ENCODE peak calls at places on chromosomes 5 and 9, in ten cellular contexts. One of them, this sample, is unnamed.

GRCh38 chr5:85602843-85603242 is 1014.9 kb upstream of the COX7C start:
- DNase-seq in neural progenitor cell: no peak
- DNase-seq in cardiac fibroblast: no peak
- DNase-seq in GM23338: no peak
- DNase-seq in tibial nerve: no peak
- DNase-seq in choroid plexus epithelial cell: no peak
- DNase-seq in DND-41: no peak
- DNase-seq in brain microvascular endothelial cell: no peak
- DNase-seq in left ventricle myocardium inferior: no peak
- DNase-seq in progenitor cell of endocrine pancreas: no peak
- DNase-seq in this sample: no peak

GRCh38 chr5:149210229-149210628 is 61.4 kb upstream of the AFAP1L1 start:
- DNase-seq in cardiac fibroblast: peak; percentile 30
- DNase-seq in brain microvascular endothelial cell: peak; percentile 73
- DNase-seq in neural progenitor cell: no peak
- DNase-seq in GM23338: no peak
- DNase-seq in left ventricle myocardium inferior: no peak
- DNase-seq in tibial nerve: no peak
- DNase-seq in DND-41: no peak
- DNase-seq in choroid plexus epithelial cell: peak; percentile 68
- DNase-seq in progenitor cell of endocrine pancreas: no peak
- DNase-seq in this sample: no peak

GRCh38 chr5:56481147-56481997 is 248.2 kb upstream of the ANKRD55 start:
- DNase-seq in neural progenitor cell: peak; percentile 59
- DNase-seq in GM23338: peak; percentile 65
- DNase-seq in cardiac fibroblast: peak; percentile 43
- DNase-seq in DND-41: no peak
- DNase-seq in left ventricle myocardium inferior: peak; percentile 61
- DNase-seq in brain microvascular endothelial cell: peak; percentile 27
- DNase-seq in choroid plexus epithelial cell: peak; percentile 54
- DNase-seq in progenitor cell of endocrine pancreas: no peak
- DNase-seq in tibial nerve: no peak
- DNase-seq in this sample: peak; percentile 64

GRCh38 chr5:177402271-177403043 is 2.0 kb upstream of the PFN3 start:
- DNase-seq in GM23338: peak; percentile 97
- DNase-seq in tibial nerve: no peak
- DNase-seq in cardiac fibroblast: peak; percentile 58
- DNase-seq in progenitor cell of endocrine pancreas: peak; percentile 54
- DNase-seq in choroid plexus epithelial cell: peak; percentile 65
- DNase-seq in left ventricle myocardium inferior: peak; percentile 32
- DNase-seq in DND-41: no peak
- DNase-seq in neural progenitor cell: peak; percentile 88
- DNase-seq in brain microvascular endothelial cell: no peak
- DNase-seq in this sample: peak; percentile 79

GRCh38 chr9:80691229-80691628 is 998.1 kb downstream of the TLE1 start:
- DNase-seq in GM23338: no peak
- DNase-seq in left ventricle myocardium inferior: no peak
- DNase-seq in neural progenitor cell: no peak
- DNase-seq in cardiac fibroblast: peak; percentile 14
- DNase-seq in DND-41: no peak
- DNase-seq in brain microvascular endothelial cell: no peak
- DNase-seq in tibial nerve: no peak
- DNase-seq in progenitor cell of endocrine pancreas: no peak
- DNase-seq in choroid plexus epithelial cell: no peak
- DNase-seq in this sample: no peak

GRCh38 chr9:78029601-78030552 is 1.7 kb downstream of the GNAQ start:
- DNase-seq in brain microvascular endothelial cell: no peak
- DNase-seq in tibial nerve: no peak
- DNase-seq in choroid plexus epithelial cell: peak; percentile 59
- DNase-seq in progenitor cell of endocrine pancreas: no peak
- DNase-seq in GM23338: peak; percentile 40
- DNase-seq in left ventricle myocardium inferior: no peak
- DNase-seq in cardiac fibroblast: peak; percentile 61
- DNase-seq in DND-41: peak; percentile 41
- DNase-seq in neural progenitor cell: peak; percentile 53
- DNase-seq in this sample: peak; percentile 18

GRCh38 chr5:35136386-35136785 is 88.6 kb upstream of the AGXT2 start:
- DNase-seq in left ventricle myocardium inferior: no peak
- DNase-seq in brain microvascular endothelial cell: peak; percentile 92
- DNase-seq in cardiac fibroblast: peak; percentile 58
- DNase-seq in DND-41: peak; percentile 68
- DNase-seq in progenitor cell of endocrine pancreas: no peak
- DNase-seq in tibial nerve: no peak
- DNase-seq in neural progenitor cell: no peak
- DNase-seq in GM23338: no peak
- DNase-seq in choroid plexus epithelial cell: peak; percentile 79
- DNase-seq in this sample: no peak

GRCh38 chr5:143213851-143214363 is 189.6 kb downstream of the NR3C1 start:
- DNase-seq in tibial nerve: no peak
- DNase-seq in left ventricle myocardium inferior: no peak
- DNase-seq in neural progenitor cell: no peak
- DNase-seq in progenitor cell of endocrine pancreas: no peak
- DNase-seq in GM23338: no peak
- DNase-seq in DND-41: no peak
- DNase-seq in choroid plexus epithelial cell: peak; percentile 69
- DNase-seq in cardiac fibroblast: peak; percentile 53
- DNase-seq in brain microvascular endothelial cell: no peak
- DNase-seq in this sample: peak; percentile 80

GRCh38 chr9:37198034-37198718 is 77.8 kb downstream of the ZCCHC7 start:
- DNase-seq in cardiac fibroblast: no peak
- DNase-seq in DND-41: no peak
- DNase-seq in left ventricle myocardium inferior: no peak
- DNase-seq in brain microvascular endothelial cell: no peak
- DNase-seq in progenitor cell of endocrine pancreas: no peak
- DNase-seq in neural progenitor cell: no peak
- DNase-seq in choroid plexus epithelial cell: no peak
- DNase-seq in GM23338: no peak
- DNase-seq in tibial nerve: no peak
- DNase-seq in this sample: no peak

GRCh38 chr9:115015018-115015635 is 84.7 kb upstream of the TNFSF8 start:
- DNase-seq in choroid plexus epithelial cell: peak; percentile 69
- DNase-seq in tibial nerve: no peak
- DNase-seq in left ventricle myocardium inferior: no peak
- DNase-seq in progenitor cell of endocrine pancreas: peak; percentile 15
- DNase-seq in GM23338: peak; percentile 81
- DNase-seq in brain microvascular endothelial cell: peak; percentile 40
- DNase-seq in cardiac fibroblast: peak; percentile 76
- DNase-seq in DND-41: peak; percentile 25
- DNase-seq in neural progenitor cell: peak; percentile 67
- DNase-seq in this sample: no peak

GRCh38 chr5:158841481-158841880 is 258.2 kb downstream of the EBF1 start:
- DNase-seq in left ventricle myocardium inferior: no peak
- DNase-seq in DND-41: no peak
- DNase-seq in choroid plexus epithelial cell: no peak
- DNase-seq in progenitor cell of endocrine pancreas: no peak
- DNase-seq in GM23338: no peak
- DNase-seq in brain microvascular endothelial cell: no peak
- DNase-seq in neural progenitor cell: no peak
- DNase-seq in cardiac fibroblast: no peak
- DNase-seq in tibial nerve: no peak
- DNase-seq in this sample: no peak

GRCh38 chr5:54608423-54609085 is 91.0 kb downstream of the SNX18 start:
- DNase-seq in neural progenitor cell: no peak
- DNase-seq in tibial nerve: no peak
- DNase-seq in cardiac fibroblast: no peak
- DNase-seq in progenitor cell of endocrine pancreas: no peak
- DNase-seq in brain microvascular endothelial cell: no peak
- DNase-seq in left ventricle myocardium inferior: no peak
- DNase-seq in GM23338: no peak
- DNase-seq in choroid plexus epithelial cell: peak; percentile 33
- DNase-seq in DND-41: no peak
- DNase-seq in this sample: no peak

DNA sequence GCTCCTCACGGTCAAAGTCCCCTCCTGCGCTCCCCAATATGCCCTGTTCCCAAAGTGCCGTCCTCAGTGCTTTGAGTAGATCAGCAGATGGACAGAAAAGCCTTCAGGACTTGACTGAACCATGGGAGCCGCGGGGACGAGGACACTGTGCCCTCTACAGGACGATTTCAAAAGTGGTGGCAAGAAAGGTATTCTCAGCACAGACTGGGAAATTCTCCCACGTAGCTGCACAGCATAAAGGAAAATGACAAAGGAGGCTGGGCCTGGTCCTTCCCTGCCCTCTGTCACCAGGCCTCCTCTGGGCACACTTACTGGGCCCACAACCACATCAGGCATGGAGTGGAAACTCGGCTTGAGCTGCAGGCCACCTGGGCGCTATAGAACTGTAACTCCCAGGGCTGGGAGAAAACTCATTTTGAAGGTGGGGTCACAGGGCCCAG is 16.7 kb upstream of the MTMR12 start:
- DNase-seq in tibial nerve: no peak
- DNase-seq in choroid plexus epithelial cell: peak; percentile 83
- DNase-seq in cardiac fibroblast: peak; percentile 80
- DNase-seq in neural progenitor cell: peak; percentile 63
- DNase-seq in GM23338: peak; percentile 89
- DNase-seq in progenitor cell of endocrine pancreas: no peak
- DNase-seq in DND-41: peak; percentile 23
- DNase-seq in brain microvascular endothelial cell: peak; percentile 65
- DNase-seq in left ventricle myocardium inferior: peak; percentile 47
- DNase-seq in this sample: peak; percentile 85
- TF ChIP-seq CTCF in tibial nerve: peak; percentile 64
- TF ChIP-seq CTCF in choroid plexus epithelial cell: peak; percentile 86
- TF ChIP-seq CTCF in cardiac fibroblast: peak; percentile 87
- TF ChIP-seq CTCF in neural progenitor cell: peak; percentile 69
- TF ChIP-seq CTCF in GM23338: peak; percentile 91
- TF ChIP-seq CTCF in progenitor cell of endocrine pancreas: peak; percentile 61
- TF ChIP-seq CTCF in DND-41: peak; percentile 56
- TF ChIP-seq CTCF in brain microvascular endothelial cell: peak; percentile 87
- TF ChIP-seq CTCF in left ventricle myocardium inferior: peak; percentile 82
- TF ChIP-seq CTCF in this sample: peak; percentile 81

DNA sequence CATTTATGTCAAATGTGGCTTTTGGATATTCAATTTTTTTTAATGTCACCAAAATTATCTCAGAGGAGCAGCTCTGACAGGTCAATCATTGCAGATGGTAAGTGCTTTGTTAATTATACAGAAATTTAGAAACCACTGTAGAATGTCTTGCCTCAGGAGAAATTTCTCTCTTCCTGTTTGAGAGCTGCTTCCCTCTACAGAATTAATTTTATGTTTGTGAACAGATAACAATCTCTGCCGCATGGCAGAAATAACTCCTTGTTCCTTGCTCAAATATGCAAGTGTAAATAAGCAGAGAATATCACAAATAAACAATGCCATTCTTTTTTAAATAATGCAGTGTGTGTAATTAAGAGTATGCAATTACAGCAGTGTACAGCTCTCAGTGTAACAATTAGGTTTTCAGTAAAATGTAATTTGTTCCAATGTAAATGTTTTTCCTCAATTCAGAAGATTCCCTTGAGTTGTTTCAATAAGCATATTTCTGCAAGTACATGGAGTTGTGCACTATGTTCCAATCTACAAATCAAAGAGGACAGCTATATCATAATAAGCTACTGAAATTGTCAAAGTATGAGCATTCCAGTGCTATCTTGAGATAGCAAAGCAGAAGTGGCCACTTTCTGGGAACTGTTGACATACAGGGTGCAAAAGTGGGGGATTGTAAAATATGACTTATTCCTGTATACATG is 1012.8 kb downstream of the MAT2B start:
- DNase-seq in tibial nerve: no peak
- DNase-seq in brain microvascular endothelial cell: no peak
- DNase-seq in DND-41: no peak
- DNase-seq in cardiac fibroblast: no peak
- DNase-seq in neural progenitor cell: no peak
- DNase-seq in left ventricle myocardium inferior: no peak
- DNase-seq in choroid plexus epithelial cell: no peak
- DNase-seq in progenitor cell of endocrine pancreas: no peak
- DNase-seq in GM23338: no peak
- DNase-seq in this sample: no peak
- TF ChIP-seq CTCF in tibial nerve: no peak
- TF ChIP-seq CTCF in brain microvascular endothelial cell: no peak
- TF ChIP-seq CTCF in DND-41: no peak
- TF ChIP-seq CTCF in cardiac fibroblast: no peak
- TF ChIP-seq CTCF in neural progenitor cell: no peak
- TF ChIP-seq CTCF in left ventricle myocardium inferior: no peak
- TF ChIP-seq CTCF in choroid plexus epithelial cell: no peak
- TF ChIP-seq CTCF in progenitor cell of endocrine pancreas: no peak
- TF ChIP-seq CTCF in GM23338: no peak
- TF ChIP-seq CTCF in this sample: no peak

DNA sequence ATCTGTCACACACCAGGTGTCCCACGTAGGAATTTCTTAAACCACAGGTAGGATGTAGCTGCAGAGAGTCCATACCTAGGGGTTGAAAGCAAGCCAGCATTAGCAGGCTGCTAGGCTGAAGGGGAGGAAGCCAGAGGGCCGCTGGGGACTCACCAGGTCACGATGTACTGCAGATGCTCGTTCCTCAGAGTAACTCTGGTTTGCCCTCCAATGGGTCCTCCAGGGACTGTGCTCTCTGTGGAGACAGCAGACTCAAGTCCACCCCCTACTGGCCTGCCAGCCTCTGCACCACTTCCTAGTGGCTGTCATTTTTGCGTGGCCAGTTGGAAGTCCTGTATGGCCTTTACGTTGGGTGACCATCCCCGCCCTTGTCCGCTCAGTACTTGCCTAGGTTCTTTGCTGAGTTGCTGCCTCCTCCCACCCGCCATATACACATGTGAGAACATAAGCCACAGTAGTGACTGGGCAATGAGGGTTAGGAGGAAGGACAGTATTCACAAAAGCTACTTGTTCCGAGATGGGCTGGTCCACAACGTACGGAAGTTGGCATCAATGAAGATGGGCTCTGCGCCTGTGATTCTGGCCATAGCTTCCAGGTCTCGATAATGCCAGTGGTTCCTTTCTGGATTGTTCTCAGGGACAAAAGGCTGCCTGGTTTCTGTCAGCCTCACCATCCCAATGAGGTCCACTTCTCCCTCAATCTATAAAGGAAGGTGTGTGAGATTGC is 4.1 kb downstream of the RPL7A start:
- DNase-seq in DND-41: peak; percentile 54
- DNase-seq in GM23338: peak; percentile 91
- DNase-seq in choroid plexus epithelial cell: peak; percentile 79
- DNase-seq in neural progenitor cell: peak; percentile 74
- DNase-seq in cardiac fibroblast: peak; percentile 70
- DNase-seq in progenitor cell of endocrine pancreas: no peak
- DNase-seq in brain microvascular endothelial cell: peak; percentile 55
- DNase-seq in left ventricle myocardium inferior: no peak
- DNase-seq in tibial nerve: no peak
- DNase-seq in this sample: peak; percentile 62
- TF ChIP-seq CTCF in DND-41: peak; percentile 66
- TF ChIP-seq CTCF in GM23338: peak; percentile 75
- TF ChIP-seq CTCF in choroid plexus epithelial cell: peak; percentile 82
- TF ChIP-seq CTCF in neural progenitor cell: peak; percentile 62
- TF ChIP-seq CTCF in cardiac fibroblast: peak; percentile 78
- TF ChIP-seq CTCF in progenitor cell of endocrine pancreas: peak; percentile 57
- TF ChIP-seq CTCF in brain microvascular endothelial cell: peak; percentile 84
- TF ChIP-seq CTCF in left ventricle myocardium inferior: peak; percentile 49
- TF ChIP-seq CTCF in tibial nerve: no peak
- TF ChIP-seq CTCF in this sample: peak; percentile 41

DNA sequence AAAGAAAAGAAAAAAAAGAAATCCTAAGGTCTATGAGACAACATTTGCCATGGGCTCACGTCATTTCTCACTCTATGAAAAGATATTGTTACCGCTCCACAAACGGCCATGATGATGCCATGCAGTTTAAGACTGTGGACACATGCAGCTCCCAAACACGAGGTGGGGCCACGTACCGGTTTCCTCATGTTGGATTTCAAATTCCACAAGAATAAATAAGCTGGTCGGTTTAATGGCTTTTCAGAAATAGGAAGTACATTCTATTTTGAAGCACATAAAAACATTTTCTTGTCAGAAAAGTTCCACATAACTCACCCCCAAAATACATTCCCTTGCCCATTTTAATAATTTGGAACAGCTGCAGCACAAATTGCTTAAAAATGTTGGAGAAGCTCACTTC is 130.6 kb downstream of the MYO10 start:
- DNase-seq in progenitor cell of endocrine pancreas: no peak
- DNase-seq in brain microvascular endothelial cell: no peak
- DNase-seq in GM23338: no peak
- DNase-seq in tibial nerve: no peak
- DNase-seq in neural progenitor cell: no peak
- DNase-seq in DND-41: no peak
- DNase-seq in cardiac fibroblast: no peak
- DNase-seq in left ventricle myocardium inferior: no peak
- DNase-seq in choroid plexus epithelial cell: no peak
- DNase-seq in this sample: no peak
- TF ChIP-seq CTCF in progenitor cell of endocrine pancreas: no peak
- TF ChIP-seq CTCF in brain microvascular endothelial cell: no peak
- TF ChIP-seq CTCF in GM23338: no peak
- TF ChIP-seq CTCF in tibial nerve: no peak
- TF ChIP-seq CTCF in neural progenitor cell: no peak
- TF ChIP-seq CTCF in DND-41: no peak
- TF ChIP-seq CTCF in cardiac fibroblast: no peak
- TF ChIP-seq CTCF in left ventricle myocardium inferior: no peak
- TF ChIP-seq CTCF in choroid plexus epithelial cell: no peak
- TF ChIP-seq CTCF in this sample: no peak

This sample was measured in GM13976.